ENCODE peak calls at places on chromosomes 12 and 14, in seven cellular contexts. S, Y, L, B, K, A and W are unnamed samples.

GRCh38 chr12:46386877-46387629 is 14.5 kb upstream of the SLC38A2 start:
- DNase-seq in S (no peak), Y (no peak), L (no peak), K (no peak), A (no peak), B (no peak), W (peak; percentile 78)

GRCh38 chr12:2052861-2053674 is at the start of gene CACNA1C:
- DNase-seq in S (no peak), K (no peak), L (no peak), A (no peak), B (no peak), Y (peak; percentile 72), W (peak; percentile 66)

GRCh38 chr12:87801860-87802720 is 227.1 kb downstream of the C12orf50 start:
- DNase-seq in S (no peak), B (no peak), K (no peak), Y (no peak), L (no peak), A (no peak), W (no peak)

GRCh38 chr14:59484611-59485174 is 376 bp downstream of the JKAMP start:
- DNase-seq in S (no peak), K (no peak), B (no peak), A (peak; percentile 16), L (no peak), Y (no peak), W (peak; percentile 17)

GRCh38 chr14:61565181-61565580 is 130.1 kb upstream of the HIF1A start:
- DNase-seq in L (no peak), S (no peak), A (no peak), B (no peak), K (no peak), Y (no peak), W (peak; percentile 41)

GRCh38 chr12:59041241-59042121 is 121.2 kb upstream of the LRIG3 start:
- DNase-seq in K (no peak), B (peak; percentile 36), L (no peak), A (no peak), Y (no peak), S (no peak), W (peak; percentile 96)

GRCh38 chr14:72603639-72604038 is 290.3 kb downstream of the DPF3 start:
- DNase-seq in K (no peak), L (no peak), S (no peak), A (no peak), Y (no peak), B (no peak), W (no peak)

GRCh38 chr12:121124402-121125109 is 8.1 kb upstream of the P2RX7 start:
- DNase-seq in L (peak; percentile 93), K (no peak), B (peak; percentile 87), S (peak; percentile 90), A (no peak), Y (no peak), W (peak; percentile 91)

GRCh38 chr12:33724867-33725266 is 285.2 kb upstream of the SYT10 start:
- DNase-seq in A (no peak), L (no peak), B (no peak), S (no peak), K (no peak), Y (no peak), W (no peak)

GRCh38 chr14:81332725-81333124 is 67.4 kb downstream of the STON2 start:
- DNase-seq in S (no peak), A (no peak), Y (no peak), L (no peak), B (no peak), K (no peak), W (no peak)

GRCh38 chr12:58346032-58346632 is 404.8 kb downstream of the ATP23 start:
- DNase-seq in A (no peak), B (peak; percentile 12), K (peak; percentile 49), Y (no peak), S (peak; percentile 4), L (peak; percentile 30), W (peak; percentile 62)

GRCh38 chr12:14239350-14239934 is 126.0 kb upstream of the ATF7IP start:
- DNase-seq in A (peak; percentile 86), L (no peak), K (no peak), B (no peak), Y (peak; percentile 61), S (peak; percentile 85), W (no peak)

GRCh38 chr12:31491819-31492598 is 98.9 kb downstream of the DENND5B start:
- DNase-seq in K (no peak), A (no peak), S (peak; percentile 31), B (peak; percentile 93), L (peak; percentile 29), Y (no peak), W (peak; percentile 85)

GRCh38 chr12:12528361-12529092 is 34.1 kb downstream of the DUSP16 start:
- DNase-seq in L (no peak), K (no peak), Y (no peak), B (no peak), S (no peak), A (no peak), W (no peak)

GRCh38 chr14:99507860-99508640 is 26.8 kb downstream of the CCNK start:
- DNase-seq in K (no peak), Y (no peak), L (no peak), B (no peak), S (no peak), A (no peak), W (no peak)

GRCh38 chr14:99505089-99505488 is 23.9 kb downstream of the CCNK start:
- DNase-seq in Y (no peak), B (no peak), L (no peak), S (no peak), A (no peak), K (no peak), W (no peak)

GRCh38 chr14:99508896-99509629 is 27.9 kb downstream of the CCNK start:
- DNase-seq in K (peak; percentile 23), A (no peak), Y (peak; percentile 56), L (no peak), S (no peak), B (no peak), W (no peak)

GRCh38 chr14:99503848-99504453 is 22.7 kb downstream of the CCNK start:
- DNase-seq in A (no peak), K (no peak), S (no peak), Y (no peak), B (no peak), L (no peak), W (no peak)

GRCh38 chr14:99506269-99506668 is 25.1 kb downstream of the CCNK start:
- DNase-seq in A (no peak), Y (no peak), B (no peak), K (no peak), S (no peak), L (no peak), W (no peak)
- TF ChIP-seq CEBPB in A (no peak), Y (no peak), B (no peak), K (no peak), S (no peak), L (no peak), W (no peak)

GRCh38 chr14:70189678-70190077 is 927 bp upstream of the SLC8A3 start:
- DNase-seq in K (no peak), Y (no peak), L (no peak), A (no peak), S (no peak), B (no peak), W (no peak)

GRCh38 chr14:70190156-70190555 is 1.4 kb upstream of the SLC8A3 start:
- DNase-seq in B (no peak), A (no peak), Y (no peak), K (no peak), L (no peak), S (no peak), W (no peak)

GRCh38 chr14:70186826-70187483 is 1.8 kb downstream of the SLC8A3 start:
- DNase-seq in A (no peak), B (no peak), K (no peak), L (no peak), Y (peak; percentile 62), S (no peak), W (no peak)

GRCh38 chr14:70188292-70188607 is 501 bp downstream of the SLC8A3 start:
- DNase-seq in L (no peak), S (no peak), A (no peak), Y (peak; percentile 70), B (no peak), K (no peak), W (no peak)

GRCh38 chr14:70188608-70189540 is at the start of gene SLC8A3:
- DNase-seq in A (no peak), Y (peak; percentile 73), L (peak; percentile 35), S (no peak), K (no peak), B (no peak), W (peak; percentile 37)
- TF ChIP-seq RAD21 in A (no peak), Y (no peak), L (no peak), S (no peak), K (no peak), B (no peak), W (no peak)

GRCh38 chr14:74213907-74214803 is 25.1 kb upstream of the VSX2 start:
- DNase-seq in B (no peak), A (no peak), Y (no peak), S (no peak), K (no peak), L (no peak), W (no peak)
- TF ChIP-seq CEBPB in B (no peak), A (no peak), Y (no peak), S (no peak), K (no peak), L (no peak), W (no peak)

GRCh38 chr12:122979908-122980191 is 631 bp upstream of the ARL6IP4 start:
- DNase-seq in B (no peak), A (no peak), K (no peak), S (no peak), Y (no peak), L (no peak), W (no peak)

GRCh38 chr12:122981587-122982493 is 1.4 kb downstream of the ARL6IP4 start:
- DNase-seq in A (no peak), B (no peak), Y (no peak), L (no peak), K (no peak), S (no peak), W (no peak)

GRCh38 chr12:122979001-122979907 is 1.2 kb upstream of the ARL6IP4 start:
- DNase-seq in L (no peak), Y (peak; percentile 49), B (no peak), A (no peak), K (no peak), S (no peak), W (no peak)

GRCh38 chr12:122981036-122981471 is 573 bp downstream of the ARL6IP4 start:
- DNase-seq in Y (peak; percentile 69), L (no peak), A (no peak), K (peak; percentile 56), S (no peak), B (no peak), W (no peak)

DNA sequence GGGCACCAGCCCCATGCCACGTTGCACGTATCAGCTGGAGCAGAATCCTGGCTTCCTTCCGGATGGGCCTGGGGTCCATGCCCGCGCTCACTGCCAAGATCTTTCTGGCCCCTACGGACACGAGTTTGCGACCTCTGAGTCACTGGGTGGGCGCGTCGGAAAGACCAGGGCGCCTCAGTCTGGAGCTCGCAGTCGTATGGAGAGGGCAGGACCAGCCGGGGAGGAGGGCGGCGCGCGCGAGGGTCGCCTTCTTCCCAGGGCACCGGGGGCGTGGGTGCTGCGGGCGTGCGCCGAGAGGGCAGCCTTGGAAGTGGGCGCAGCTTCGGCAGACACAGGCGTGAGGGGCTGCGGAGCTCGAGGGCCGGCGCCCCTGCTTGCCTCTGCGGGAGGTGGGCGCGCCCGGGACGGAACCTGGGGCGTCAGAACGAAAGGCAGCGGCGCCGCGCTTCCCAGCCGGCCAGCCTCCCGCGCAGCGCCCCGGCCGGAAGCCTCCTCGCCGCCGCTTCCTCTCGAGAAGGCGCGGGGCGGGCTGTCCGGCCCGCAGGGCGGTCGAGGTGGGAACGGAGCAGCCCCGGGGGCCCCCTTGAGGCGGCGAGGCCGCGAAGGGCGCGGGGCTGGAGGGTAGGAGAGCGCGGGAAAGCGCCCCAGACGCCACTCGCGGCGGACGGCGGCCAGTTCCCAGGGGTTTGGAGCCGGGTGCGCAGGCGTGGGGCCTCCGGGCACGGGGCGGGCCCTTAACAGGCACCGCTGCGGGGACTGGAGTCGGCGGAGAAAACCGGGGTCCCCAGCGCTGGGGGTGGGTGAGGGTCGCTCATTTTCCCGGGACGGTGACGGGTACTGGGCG is at the start of gene ARL6IP4:
- DNase-seq in Y (peak; percentile 78), S (no peak), A (no peak), K (peak; percentile 90), B (no peak), L (peak; percentile 76), W (peak; percentile 54)
- TF ChIP-seq RAD21 in Y (no peak), S (no peak), A (no peak), K (no peak), B (no peak), L (no peak), W (no peak)